ENCODE peak calls at places on chromosomes 1 and 21, in eight cellular contexts. X is GM03348; I is stimulated activated CD4-positive, alpha-beta T cell treated with anti-CD3 and anti-CD28 coated beads, Interleukin-12 subunit alpha, Interleukin-12 subunit beta, amount 100 ng/mL, for 4 hours; D is KBM-7; N is CD8-positive, alpha-beta memory T cell; W is substantia nigra; A is BJ; Y is brain pericyte. H is an unnamed sample.

GRCh38 chr1:221487781-221488520 is 253.9 kb downstream of the DUSP10 start:
- DNase-seq in X (peak), I (no peak), D (no peak), N (no peak), W (no peak), A (peak), Y (peak), H (no peak)

GRCh38 chr21:32321480-32321879 is 22.8 kb downstream of the MRAP start:
- DNase-seq in X (no peak), I (no peak), D (no peak), N (no peak), W (no peak), A (no peak), Y (no peak), H (no peak)

GRCh38 chr1:46405204-46405555 is 11.1 kb downstream of the FAAH start:
- DNase-seq in X (no peak), I (no peak), D (no peak), N (no peak), W (no peak), A (no peak), Y (no peak), H (no peak)

GRCh38 chr1:162562452-162562828 is 918 bp downstream of the UAP1 start:
- DNase-seq in X (peak), I (no peak), D (no peak), N (no peak), W (no peak), A (no peak), Y (no peak), H (no peak)

GRCh38 chr1:236495359-236496120 is 28.2 kb upstream of the LGALS8 start:
- DNase-seq in X (no peak), I (no peak), D (no peak), N (no peak), W (no peak), A (no peak), Y (no peak), H (peak)

GRCh38 chr1:237045278-237046016 is 3.5 kb downstream of the RYR2 start:
- DNase-seq in X (no peak), I (no peak), D (no peak), N (no peak), W (no peak), A (no peak), Y (no peak), H (no peak)

GRCh38 chr1:65059930-65060538 is 88.0 kb upstream of the AK4 start:
- DNase-seq in X (peak), I (no peak), D (peak), N (no peak), W (no peak), A (no peak), Y (no peak), H (no peak)

GRCh38 chr21:16409341-16409740 is 679.6 kb downstream of the USP25 start:
- DNase-seq in X (no peak), I (no peak), D (no peak), N (no peak), W (no peak), A (no peak), Y (no peak), H (no peak)

GRCh38 chr1:81699234-81699633 is 101.5 kb upstream of the ADGRL2 start:
- DNase-seq in X (no peak), I (no peak), D (no peak), N (no peak), W (no peak), A (no peak), Y (no peak), H (no peak)

GRCh38 chr1:183124259-183124658 is 61.8 kb upstream of the LAMC2 start:
- DNase-seq in X (no peak), I (no peak), D (peak), N (no peak), W (no peak), A (no peak), Y (no peak), H (no peak)

GRCh38 chr1:25820247-25821111 is 725 bp downstream of the MTFR1L start:
- DNase-seq in X (peak), I (peak), D (peak), N (peak), W (no peak), A (no peak), Y (no peak), H (peak)

H was measured in H9.